ENCODE peak calls at places on chromosome 6, in seven cellular contexts. F, V, B, O, U, C and A are unnamed samples.

GRCh38 chr6:149864578-149865535 is 698 bp upstream of the LRP11 start:
- DNase-seq in C (no peak), B (peak; percentile 25), F (no peak), V (peak; percentile 84), O (peak; percentile 82), U (peak; percentile 68), A (peak; percentile 36)

GRCh38 chr6:81838031-81838430 is 85.5 kb upstream of the TENT5A start:
- DNase-seq in O (peak; percentile 62), U (no peak), B (no peak), V (no peak), C (no peak), F (no peak), A (no peak)

GRCh38 chr6:34514593-34515472 is 41.3 kb downstream of the SPDEF start:
- DNase-seq in F (no peak), B (no peak), O (peak; percentile 38), U (peak; percentile 33), V (no peak), C (no peak), A (no peak)

GRCh38 chr6:28693751-28694443 is 168.2 kb downstream of the GPX5 start:
- DNase-seq in O (peak; percentile 27), U (no peak), B (no peak), F (no peak), V (no peak), C (no peak), A (no peak)

GRCh38 chr6:3347826-3348225 is 89.1 kb downstream of the PSMG4 start:
- DNase-seq in V (no peak), C (no peak), U (no peak), F (no peak), B (no peak), O (no peak), A (no peak)

GRCh38 chr6:25750911-25751310 is 3.6 kb upstream of the SLC17A4 start:
- DNase-seq in V (no peak), B (no peak), F (no peak), U (no peak), C (no peak), O (no peak), A (no peak)

GRCh38 chr6:146890644-146891434 is 292.1 kb downstream of the ADGB start:
- DNase-seq in C (no peak), O (peak; percentile 24), V (no peak), U (no peak), B (no peak), F (no peak), A (no peak)

GRCh38 chr6:127198549-127198948 is 68.1 kb upstream of the RNF146 start:
- DNase-seq in O (no peak), U (peak; percentile 71), B (no peak), C (no peak), F (no peak), V (no peak), A (no peak)

GRCh38 chr6:51839975-51840374 is 247.4 kb downstream of the PKHD1 start:
- DNase-seq in U (no peak), F (no peak), V (no peak), B (no peak), O (peak; percentile 41), C (no peak), A (no peak)

GRCh38 chr6:14856177-14856576 is 389.7 kb upstream of the JARID2 start:
- DNase-seq in V (no peak), U (no peak), B (no peak), C (no peak), F (no peak), O (no peak), A (no peak)

GRCh38 chr6:120994573-120994967 is 339.7 kb downstream of the TBC1D32 start:
- DNase-seq in C (no peak), O (no peak), B (no peak), V (no peak), U (no peak), F (no peak), A (no peak)

GRCh38 chr6:170529839-170530520 is 23.1 kb downstream of the PSMB1 start:
- DNase-seq in U (peak; percentile 63), C (peak; percentile 50), V (peak; percentile 83), O (peak; percentile 79), F (peak; percentile 39), B (peak; percentile 70), A (peak; percentile 35)

GRCh38 chr6:160254467-160255312 is 3.9 kb downstream of the SLC22A2 start:
- DNase-seq in F (no peak), C (no peak), V (no peak), O (no peak), U (no peak), B (no peak), A (no peak)

GRCh38 chr6:42454428-42454791 is 2.7 kb upstream of the TRERF1 start:
- DNase-seq in O (no peak), C (no peak), V (no peak), U (no peak), B (no peak), F (no peak), A (no peak)

GRCh38 chr6:20789162-20789561 is 254.9 kb downstream of the CDKAL1 start:
- DNase-seq in O (peak; percentile 38), U (peak; percentile 17), C (no peak), B (no peak), F (no peak), V (no peak), A (peak; percentile 13)

GRCh38 chr6:46638650-46639049 is 14.0 kb downstream of the CYP39A1 start:
- DNase-seq in C (no peak), U (no peak), O (peak; percentile 53), B (no peak), F (no peak), V (no peak), A (no peak)

GRCh38 chr6:1595271-1596087 is 14.2 kb upstream of the FOXC1 start:
- DNase-seq in F (no peak), V (no peak), C (no peak), B (no peak), O (no peak), U (no peak), A (no peak)

GRCh38 chr6:169416249-169416648 is 162.6 kb upstream of the THBS2 start:
- DNase-seq in U (peak; percentile 75), V (no peak), B (no peak), C (no peak), O (no peak), F (no peak), A (no peak)

GRCh38 chr6:153816306-153816845 is 222.7 kb upstream of the OPRM1 start:
- DNase-seq in C (no peak), F (no peak), V (peak; percentile 46), B (no peak), O (no peak), U (no peak), A (no peak)

GRCh38 chr6:43748765-43749164 is 21.2 kb upstream of the VEGFA start:
- DNase-seq in O (no peak), V (no peak), C (no peak), U (no peak), F (no peak), B (no peak), A (no peak)

GRCh38 chr6:32609391-32609730 is 19.7 kb upstream of the HLA-DRB1 start:
- DNase-seq in B (no peak), V (no peak), F (no peak), O (no peak), C (no peak), U (no peak), A (no peak)

GRCh38 chr6:89927788-89928565 is 33.7 kb downstream of the GJA10 start:
- DNase-seq in B (no peak), V (no peak), O (peak; percentile 9), F (no peak), C (no peak), U (no peak), A (no peak)

GRCh38 chr6:159116343-159116742 is 52.9 kb upstream of the FNDC1 start:
- DNase-seq in V (no peak), F (no peak), C (no peak), B (no peak), U (no peak), O (no peak), A (no peak)

GRCh38 chr6:36743538-36744441 is 46.2 kb downstream of the RAB44 start:
- DNase-seq in C (no peak), U (no peak), B (no peak), F (no peak), O (no peak), V (no peak), A (no peak)

GRCh38 chr6:154488276-154488627 is 22.2 kb downstream of the CNKSR3 start:
- DNase-seq in B (no peak), U (peak; percentile 75), C (no peak), O (peak; percentile 37), F (no peak), V (no peak), A (no peak)

GRCh38 chr6:4904461-4904860 is 99.4 kb downstream of the RPP40 start:
- DNase-seq in O (no peak), V (no peak), F (no peak), U (no peak), B (no peak), C (no peak), A (no peak)

GRCh38 chr6:3612341-3613041 is 139.0 kb downstream of the PXDC1 start:
- DNase-seq in F (no peak), B (no peak), U (peak; percentile 84), V (peak; percentile 94), C (no peak), O (peak; percentile 96), A (peak; percentile 90)

GRCh38 chr6:159692303-159693127 is 526 bp downstream of the SOD2 start:
- DNase-seq in C (no peak), F (peak; percentile 35), U (no peak), V (peak; percentile 78), O (peak; percentile 62), B (peak; percentile 70), A (no peak)

GRCh38 chr6:170129691-170130171 is 161.1 kb downstream of the DLL1 start:
- DNase-seq in U (no peak), F (no peak), O (no peak), B (no peak), C (no peak), V (peak; percentile 96), A (peak; percentile 89)

GRCh38 chr6:169702640-169703246 is 817 bp downstream of the C6orf120 start:
- DNase-seq in V (peak; percentile 76), F (peak; percentile 18), O (peak; percentile 52), B (peak; percentile 56), U (no peak), C (no peak), A (peak; percentile 8)

GRCh38 chr6:34897130-34897529 is 8.1 kb downstream of the ANKS1A start:
- DNase-seq in B (no peak), C (no peak), O (no peak), U (no peak), V (no peak), F (no peak), A (no peak)

GRCh38 chr6:25968769-25969168 is 6.2 kb downstream of the TRIM38 start:
- DNase-seq in F (no peak), V (no peak), C (no peak), B (no peak), U (peak; percentile 93), O (peak; percentile 28), A (no peak)

GRCh38 chr6:29552512-29553051 is 7.0 kb downstream of the UBD start:
- DNase-seq in C (no peak), U (peak; percentile 66), B (peak; percentile 15), F (no peak), V (no peak), O (peak; percentile 69), A (no peak)

GRCh38 chr6:16803294-16804006 is 42.2 kb upstream of the ATXN1 start:
- DNase-seq in B (no peak), C (no peak), V (no peak), U (no peak), O (peak; percentile 85), F (no peak), A (no peak)

GRCh38 chr6:22906091-22906549 is 336.8 kb downstream of the HDGFL1 start:
- DNase-seq in V (no peak), U (peak; percentile 24), F (no peak), O (peak; percentile 78), B (no peak), C (no peak), A (no peak)

GRCh38 chr6:53815381-53816119 is 20.7 kb downstream of the LRRC1 start:
- DNase-seq in B (no peak), F (no peak), C (no peak), V (no peak), U (no peak), O (peak; percentile 63), A (no peak)

GRCh38 chr6:138336221-138336620 is 41.5 kb upstream of the SMIM28 start:
- DNase-seq in U (no peak), O (no peak), B (no peak), F (no peak), C (no peak), V (no peak), A (no peak)

GRCh38 chr6:16769131-16769985 is 8.1 kb upstream of the ATXN1 start:
- DNase-seq in U (peak; percentile 50), C (no peak), F (peak; percentile 26), B (peak; percentile 67), V (no peak), O (peak; percentile 100), A (no peak)